ENCODE peak calls at places on chromosomes 16 and 17, in eight cellular contexts. X is testis, Z is stromal cell of bone marrow, W is AG08396, E is cerebellum, H is amniotic stem cell, P is neural crest cell, V is hippocampal formation. O is an unnamed sample.

GRCh38 chr17:39791296-39791992 is 53.7 kb downstream of the GRB7 start:
- DNase-seq in X (no peak), V (no peak), Z (no peak), E (no peak), H (no peak), W (no peak), P (no peak), O (no peak)

GRCh38 chr17:41421116-41421515 is 3.3 kb downstream of the KRT37 start:
- DNase-seq in X (peak), W (no peak), Z (no peak), E (no peak), P (no peak), H (no peak), V (no peak), O (no peak)

GRCh38 chr17:42017866-42018200 is 594 bp upstream of the DNAJC7 start:
- DNase-seq in Z (no peak), V (no peak), H (no peak), X (peak), W (no peak), E (no peak), P (no peak), O (no peak)

GRCh38 chr16:27103954-27104353 is 37.2 kb downstream of the C16orf82 start:
- DNase-seq in Z (no peak), V (no peak), X (no peak), E (no peak), H (no peak), W (no peak), P (no peak), O (no peak)

GRCh38 chr16:11175850-11176341 is 80.1 kb downstream of the SOCS1 start:
- DNase-seq in Z (no peak), E (no peak), P (no peak), H (no peak), V (no peak), X (no peak), W (no peak), O (no peak)

GRCh38 chr16:371729-372521 is 1.6 kb upstream of the MRPL28 start:
- DNase-seq in P (no peak), H (no peak), X (peak), V (no peak), W (no peak), E (no peak), Z (no peak), O (no peak)

GRCh38 chr16:11234884-11235702 is 20.9 kb downstream of the SOCS1 start:
- DNase-seq in Z (no peak), V (no peak), H (no peak), P (no peak), W (no peak), X (no peak), E (no peak), O (no peak)

GRCh38 chr16:85390511-85391174 is 222.5 kb upstream of the GSE1 start:
- DNase-seq in Z (peak), E (peak), X (peak), V (no peak), H (no peak), W (peak), P (no peak), O (peak)

GRCh38 chr16:20611975-20612471 is 35.9 kb upstream of the ACSM2B start:
- DNase-seq in X (peak), W (no peak), V (no peak), H (no peak), E (peak), P (no peak), Z (no peak), O (no peak)

GRCh38 chr16:51450913-51451312 is 299.8 kb upstream of the SALL1 start:
- DNase-seq in V (no peak), E (no peak), P (no peak), W (no peak), Z (no peak), H (no peak), X (no peak), O (no peak)

GRCh38 chr16:63066552-63066951 is 1030.3 kb upstream of the CDH8 start:
- DNase-seq in W (no peak), X (no peak), P (no peak), H (no peak), E (no peak), V (no peak), Z (no peak), O (no peak)